ENCODE peak calls at places on chromosome 2, in eight cellular contexts. H, Z, U, L, Q, D, K and O are unnamed samples.

GRCh38 chr2:132757002-132757598 is 87.1 kb upstream of the LYPD1 start:
- DNase-seq in H (no peak), Z (no peak), U (no peak), L (no peak), Q (no peak), D (no peak), K (no peak), O (no peak)

GRCh38 chr2:138291805-138292204 is 209.8 kb upstream of the SPOPL start:
- DNase-seq in H (no peak), Z (no peak), U (no peak), L (no peak), Q (no peak), D (no peak), K (no peak), O (no peak)

GRCh38 chr2:44549099-44549471 is 187.3 kb downstream of the CAMKMT start:
- DNase-seq in H (no peak), Z (peak; percentile 59), U (no peak), L (no peak), Q (no peak), D (peak; percentile 65), K (no peak), O (no peak)

GRCh38 chr2:26850565-26850964 is 2.6 kb downstream of the DPYSL5 start:
- DNase-seq in H (no peak), Z (no peak), U (no peak), L (no peak), Q (no peak), D (no peak), K (no peak), O (no peak)

GRCh38 chr2:216985658-216986141 is 125.8 kb upstream of the TNP1 start:
- DNase-seq in H (no peak), Z (no peak), U (no peak), L (no peak), Q (no peak), D (no peak), K (no peak), O (no peak)

GRCh38 chr2:236169151-236169721 is 1.1 kb upstream of the GBX2 start:
- DNase-seq in H (no peak), Z (no peak), U (no peak), L (peak; percentile 58), Q (no peak), D (no peak), K (no peak), O (no peak)

GRCh38 chr2:67567866-67568265 is 170.7 kb downstream of the ETAA1 start:
- DNase-seq in H (no peak), Z (no peak), U (no peak), L (no peak), Q (no peak), D (no peak), K (no peak), O (no peak)

GRCh38 chr2:47457268-47457667 is 54.3 kb downstream of the MSH2 start:
- DNase-seq in H (no peak), Z (no peak), U (no peak), L (no peak), Q (no peak), D (no peak), K (no peak), O (no peak)

GRCh38 chr2:45675130-45675812 is 23.8 kb downstream of the PRKCE start:
- DNase-seq in H (no peak), Z (no peak), U (peak; percentile 95), L (no peak), Q (no peak), D (peak; percentile 62), K (no peak), O (no peak)

GRCh38 chr2:7594211-7594610 is 677.0 kb downstream of the RNF144A start:
- DNase-seq in H (no peak), Z (no peak), U (no peak), L (no peak), Q (no peak), D (no peak), K (no peak), O (no peak)

GRCh38 chr2:2107140-2107539 is 223.9 kb downstream of the MYT1L start:
- DNase-seq in H (no peak), Z (peak; percentile 52), U (peak; percentile 74), L (no peak), Q (no peak), D (no peak), K (no peak), O (no peak)

GRCh38 chr2:45380131-45380836 is 230.8 kb downstream of the SRBD1 start:
- DNase-seq in H (no peak), Z (peak; percentile 52), U (no peak), L (no peak), Q (no peak), D (peak; percentile 22), K (no peak), O (no peak)

GRCh38 chr2:20444113-20444992 is 2.5 kb upstream of the RHOB start:
- DNase-seq in H (no peak), Z (peak; percentile 92), U (no peak), L (no peak), Q (no peak), D (peak; percentile 85), K (no peak), O (no peak)

GRCh38 chr2:3631161-3631850 is 26.7 kb upstream of the ALLC start:
- DNase-seq in H (peak; percentile 12), Z (no peak), U (no peak), L (peak; percentile 68), Q (no peak), D (no peak), K (no peak), O (no peak)

GRCh38 chr2:28475088-28475580 is 20.7 kb upstream of the PLB1 start:
- DNase-seq in H (no peak), Z (no peak), U (no peak), L (no peak), Q (no peak), D (no peak), K (no peak), O (no peak)

GRCh38 chr2:55779459-55780421 is 86.1 kb upstream of the PNPT1 start:
- DNase-seq in H (no peak), Z (peak; percentile 84), U (no peak), L (no peak), Q (no peak), D (no peak), K (no peak), O (no peak)

GRCh38 chr2:230849633-230850357 is 14.9 kb upstream of the ITM2C start:
- DNase-seq in H (peak; percentile 66), Z (peak; percentile 45), U (no peak), L (no peak), Q (no peak), D (peak; percentile 30), K (peak; percentile 86), O (no peak)

GRCh38 chr2:17515652-17516051 is 2.6 kb downstream of the RAD51AP2 start:
- DNase-seq in H (no peak), Z (no peak), U (no peak), L (no peak), Q (no peak), D (no peak), K (no peak), O (no peak)

GRCh38 chr2:95053543-95053942 is 28.0 kb downstream of the MAL start:
- DNase-seq in H (no peak), Z (no peak), U (no peak), L (peak; percentile 44), Q (no peak), D (no peak), K (peak; percentile 51), O (no peak)

GRCh38 chr2:84713441-84713840 is 167.4 kb downstream of the TRABD2A start:
- DNase-seq in H (no peak), Z (no peak), U (no peak), L (no peak), Q (no peak), D (no peak), K (no peak), O (no peak)

GRCh38 chr2:50143822-50144575 is 887.9 kb downstream of the NRXN1 start:
- DNase-seq in H (no peak), Z (peak; percentile 16), U (peak; percentile 8), L (no peak), Q (no peak), D (peak; percentile 66), K (peak; percentile 3), O (peak; percentile 47)

GRCh38 chr2:229641676-229642075 is 72.7 kb downstream of the DNER start:
- DNase-seq in H (no peak), Z (no peak), U (no peak), L (no peak), Q (no peak), D (no peak), K (no peak), O (no peak)

GRCh38 chr2:241701155-241701404 is 759 bp upstream of the ING5 start:
- DNase-seq in H (no peak), Z (no peak), U (no peak), L (no peak), Q (no peak), D (no peak), K (no peak), O (no peak)

GRCh38 chr2:235492850-235493344 is 946 bp upstream of the AGAP1 start:
- DNase-seq in H (no peak), Z (no peak), U (no peak), L (peak; percentile 78), Q (no peak), D (peak; percentile 22), K (no peak), O (no peak)

GRCh38 chr2:39989888-39990287 is 210.8 kb upstream of the THUMPD2 start:
- DNase-seq in H (no peak), Z (no peak), U (no peak), L (no peak), Q (no peak), D (no peak), K (no peak), O (no peak)

GRCh38 chr2:26691881-26692813 is at the start of gene KCNK3:
- DNase-seq in H (peak; percentile 48), Z (peak; percentile 54), U (peak; percentile 90), L (peak; percentile 92), Q (no peak), D (peak; percentile 50), K (peak; percentile 66), O (peak; percentile 85)